ENCODE peak calls at places on chromosome 6, in ten cellular contexts. V is GM13977, N is AG10803, Z is cardiac muscle cell, R is fibroblast of the aortic adventitia, A is cardiac fibroblast, O is sigmoid colon, J is HL-60, I is neural crest cell, P is omental fat pad. T is an unnamed sample.

GRCh38 chr6:140415266-140415665 is 1040.8 kb upstream of the CITED2 start:
- DNase-seq in V (no peak), N (no peak), Z (no peak), R (no peak), A (no peak), O (no peak), J (no peak), I (no peak), P (no peak), T (no peak)

GRCh38 chr6:108243836-108244235 is 17.0 kb downstream of the SNX3 start:
- DNase-seq in V (no peak), N (no peak), Z (no peak), R (peak; percentile 63), A (peak; percentile 33), O (no peak), J (no peak), I (no peak), P (no peak), T (no peak)

GRCh38 chr6:28944412-28945006 is 20.7 kb upstream of the TRIM27 start:
- DNase-seq in V (peak; percentile 51), N (peak; percentile 76), Z (peak; percentile 68), R (peak; percentile 91), A (peak; percentile 87), O (peak; percentile 74), J (peak; percentile 73), I (peak; percentile 69), P (no peak), T (peak; percentile 36)

GRCh38 chr6:125307150-125307838 is 5.5 kb upstream of the HDDC2 start:
- DNase-seq in V (no peak), N (no peak), Z (no peak), R (peak; percentile 37), A (no peak), O (no peak), J (no peak), I (no peak), P (no peak), T (no peak)

GRCh38 chr6:209432-210103 is 82.7 kb upstream of the DUSP22 start:
- DNase-seq in V (peak; percentile 88), N (no peak), Z (no peak), R (no peak), A (no peak), O (no peak), J (no peak), I (no peak), P (no peak), T (no peak)

GRCh38 chr6:147855823-147856222 is 347.3 kb downstream of the SAMD5 start:
- DNase-seq in V (no peak), N (no peak), Z (no peak), R (no peak), A (no peak), O (no peak), J (no peak), I (no peak), P (no peak), T (no peak)

GRCh38 chr6:105163186-105163585 is 16.6 kb downstream of the POPDC3 start:
- DNase-seq in V (no peak), N (no peak), Z (no peak), R (no peak), A (no peak), O (no peak), J (no peak), I (no peak), P (no peak), T (no peak)

GRCh38 chr6:39426057-39426592 is 103.6 kb upstream of the KCNK16 start:
- DNase-seq in V (no peak), N (peak; percentile 93), Z (no peak), R (peak; percentile 81), A (peak; percentile 91), O (no peak), J (no peak), I (no peak), P (no peak), T (no peak)

GRCh38 chr6:43267619-43268347 is 24.5 kb downstream of the TTBK1 start:
- DNase-seq in V (no peak), N (no peak), Z (peak; percentile 52), R (no peak), A (no peak), O (no peak), J (no peak), I (no peak), P (no peak), T (no peak)

GRCh38 chr6:38432479-38432878 is 207.2 kb downstream of the BTBD9 start:
- DNase-seq in V (no peak), N (no peak), Z (no peak), R (peak; percentile 20), A (no peak), O (no peak), J (no peak), I (no peak), P (no peak), T (no peak)

GRCh38 chr6:108497883-108498282 is 62.8 kb upstream of the FOXO3 start:
- DNase-seq in V (peak; percentile 23), N (peak; percentile 42), Z (peak; percentile 48), R (peak; percentile 53), A (peak; percentile 65), O (no peak), J (no peak), I (peak; percentile 42), P (no peak), T (no peak)

DNA sequence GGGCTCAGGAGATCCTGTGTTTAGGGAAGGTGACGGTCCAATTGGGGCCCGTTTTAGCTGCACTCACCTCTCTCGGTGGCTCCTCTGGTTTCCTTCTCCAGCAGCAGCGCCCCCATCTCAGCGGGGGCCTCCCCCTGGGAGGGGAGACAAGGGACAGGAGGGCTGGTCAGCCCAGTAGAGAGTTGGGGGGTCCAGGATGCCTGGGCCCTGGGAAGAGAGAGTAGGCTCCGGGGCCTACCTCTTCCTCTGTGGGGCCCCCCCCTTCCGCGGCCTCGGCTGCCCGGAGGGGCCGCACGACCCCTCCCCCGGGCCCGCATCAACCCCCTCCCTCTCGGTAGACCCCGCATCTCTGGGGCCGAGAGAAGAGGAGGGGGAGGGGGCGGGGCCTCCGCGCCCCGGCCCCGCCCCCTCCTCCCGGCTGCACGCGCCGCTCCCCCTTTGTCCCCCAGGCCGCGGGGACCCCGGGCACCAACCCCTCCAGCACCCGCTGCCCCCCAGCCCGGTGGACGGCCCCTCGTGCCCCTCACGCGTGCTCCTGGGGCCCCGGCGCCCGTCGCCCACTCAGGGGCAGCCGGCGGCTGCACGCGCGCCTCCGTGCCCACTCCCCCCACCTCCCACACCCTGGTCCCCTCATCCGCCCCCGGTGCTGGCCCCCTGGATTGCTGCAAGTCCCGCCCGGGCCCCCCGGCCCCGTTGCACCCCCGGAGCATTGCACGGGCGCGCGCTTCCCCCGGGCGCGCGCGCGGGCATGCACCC is 464 bp downstream of the EHMT2 start:
- DNase-seq in V (peak; percentile 43), N (no peak), Z (no peak), R (no peak), A (no peak), O (no peak), J (no peak), I (no peak), P (no peak), T (no peak)
- TF ChIP-seq CTCF in V (no peak), N (no peak), Z (no peak), R (no peak), A (no peak), O (no peak), J (no peak), I (no peak), P (no peak), T (no peak)

GRCh38 chr6:135938588-135939215 is 87.2 kb downstream of the PDE7B start:
- DNase-seq in V (no peak), N (peak; percentile 64), Z (no peak), R (peak; percentile 79), A (peak; percentile 68), O (no peak), J (no peak), I (no peak), P (no peak), T (no peak)
- TF ChIP-seq CTCF in V (peak; percentile 26), N (peak; percentile 63), Z (peak; percentile 51), R (peak; percentile 63), A (peak; percentile 47), O (peak; percentile 8), J (no peak), I (peak; percentile 46), P (no peak), T (peak; percentile 32)

GRCh38 chr6:42086046-42086664 is 35.8 kb downstream of the TAF8 start:
- DNase-seq in V (no peak), N (no peak), Z (no peak), R (no peak), A (no peak), O (no peak), J (no peak), I (no peak), P (no peak), T (no peak)

GRCh38 chr6:42088101-42088591 is 37.8 kb downstream of the TAF8 start:
- DNase-seq in V (no peak), N (peak; percentile 37), Z (no peak), R (peak; percentile 22), A (peak; percentile 49), O (no peak), J (no peak), I (no peak), P (no peak), T (no peak)

GRCh38 chr6:42083530-42083929 is 33.2 kb downstream of the TAF8 start:
- DNase-seq in V (no peak), N (no peak), Z (no peak), R (no peak), A (no peak), O (no peak), J (no peak), I (no peak), P (no peak), T (no peak)

GRCh38 chr6:42086665-42087050 is 36.3 kb downstream of the TAF8 start:
- DNase-seq in V (no peak), N (no peak), Z (no peak), R (no peak), A (no peak), O (no peak), J (no peak), I (no peak), P (no peak), T (no peak)

GRCh38 chr6:42084889-42085288 is 34.6 kb downstream of the TAF8 start:
- DNase-seq in V (no peak), N (no peak), Z (no peak), R (peak; percentile 19), A (no peak), O (no peak), J (no peak), I (no peak), P (no peak), T (no peak)
- TF ChIP-seq CTCF in V (no peak), N (no peak), Z (no peak), R (peak; percentile 38), A (peak; percentile 22), O (no peak), J (no peak), I (peak; percentile 32), P (no peak), T (no peak)

DNA sequence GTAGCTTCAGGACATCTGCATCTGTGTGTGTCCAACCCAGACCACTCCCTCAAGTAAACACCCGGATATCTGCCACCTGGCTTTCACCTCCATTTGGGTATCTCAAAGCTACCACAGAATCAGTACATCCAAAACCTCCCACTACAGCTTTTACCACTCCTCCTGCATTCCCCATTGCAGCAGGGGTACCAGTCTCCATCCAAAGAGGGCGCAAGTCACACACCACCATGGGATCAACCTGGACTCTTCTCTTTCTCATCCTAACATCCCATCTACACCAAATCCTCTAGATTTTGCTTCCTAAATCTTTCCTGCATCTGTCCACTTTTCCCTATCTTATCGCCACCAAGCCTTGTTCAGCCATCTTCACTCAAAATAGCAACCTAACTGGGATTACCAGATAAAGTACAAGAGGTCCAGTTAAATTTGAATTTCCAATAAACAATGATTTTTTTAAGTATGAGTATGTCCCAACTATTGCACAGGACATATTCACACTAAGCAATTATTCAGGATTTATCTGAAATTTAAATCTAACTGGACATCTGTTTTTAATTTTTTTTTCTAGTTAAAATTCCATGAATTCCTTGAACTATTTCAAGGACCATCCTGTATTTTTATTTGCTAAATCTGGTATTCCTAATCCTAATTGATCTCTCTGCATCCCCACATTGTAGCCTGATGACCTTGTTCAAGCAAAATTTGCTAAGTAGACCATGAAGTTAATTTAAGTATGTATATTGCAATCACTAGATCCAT is 164.3 kb upstream of the MLN start:
- DNase-seq in V (no peak), N (peak; percentile 45), Z (peak; percentile 36), R (no peak), A (no peak), O (no peak), J (no peak), I (no peak), P (no peak), T (no peak)
- TF ChIP-seq CTCF in V (no peak), N (peak; percentile 23), Z (peak; percentile 36), R (peak; percentile 21), A (peak; percentile 45), O (peak; percentile 26), J (no peak), I (peak; percentile 50), P (no peak), T (peak; percentile 63)